ENCODE peak calls at places on chromosomes 12 and 14, in nine cellular contexts. One of them, this sample, is unnamed.

GRCh38 chr12:68175566-68176033 is 16.1 kb upstream of the IFNG start:
- DNase-seq in A673: no peak
- DNase-seq in tibial nerve: no peak
- DNase-seq in AG09309: no peak
- DNase-seq in GM20000: peak
- DNase-seq in glutamatergic neuron: no peak
- DNase-seq in fibroblast of mammary gland: no peak
- DNase-seq in fibroblast of the aortic adventitia: no peak
- DNase-seq in A549: no peak
- DNase-seq in this sample: no peak

GRCh38 chr14:94598816-94599655 is 13.2 kb upstream of the SERPINA3 start:
- DNase-seq in A673: peak
- DNase-seq in tibial nerve: peak
- DNase-seq in AG09309: peak
- DNase-seq in GM20000: no peak
- DNase-seq in glutamatergic neuron: no peak
- DNase-seq in fibroblast of mammary gland: peak
- DNase-seq in fibroblast of the aortic adventitia: peak
- DNase-seq in A549: peak
- DNase-seq in this sample: peak

GRCh38 chr12:111238075-111238734 is 130.7 kb downstream of the PHETA1 start:
- DNase-seq in A673: no peak
- DNase-seq in tibial nerve: no peak
- DNase-seq in AG09309: no peak
- DNase-seq in GM20000: no peak
- DNase-seq in glutamatergic neuron: no peak
- DNase-seq in fibroblast of mammary gland: no peak
- DNase-seq in fibroblast of the aortic adventitia: no peak
- DNase-seq in A549: no peak
- DNase-seq in this sample: no peak

GRCh38 chr14:41257476-41257875 is 349.2 kb upstream of the LRFN5 start:
- DNase-seq in A673: no peak
- DNase-seq in tibial nerve: no peak
- DNase-seq in AG09309: no peak
- DNase-seq in GM20000: no peak
- DNase-seq in glutamatergic neuron: no peak
- DNase-seq in fibroblast of mammary gland: no peak
- DNase-seq in fibroblast of the aortic adventitia: no peak
- DNase-seq in A549: no peak
- DNase-seq in this sample: no peak

GRCh38 chr14:41302776-41303175 is 303.9 kb upstream of the LRFN5 start:
- DNase-seq in A673: peak
- DNase-seq in tibial nerve: no peak
- DNase-seq in AG09309: no peak
- DNase-seq in GM20000: no peak
- DNase-seq in glutamatergic neuron: no peak
- DNase-seq in fibroblast of mammary gland: no peak
- DNase-seq in fibroblast of the aortic adventitia: no peak
- DNase-seq in A549: no peak
- DNase-seq in this sample: no peak

GRCh38 chr12:105855691-105856405 is 282.9 kb downstream of the NUAK1 start:
- DNase-seq in A673: no peak
- DNase-seq in tibial nerve: no peak
- DNase-seq in AG09309: no peak
- DNase-seq in GM20000: no peak
- DNase-seq in glutamatergic neuron: no peak
- DNase-seq in fibroblast of mammary gland: no peak
- DNase-seq in fibroblast of the aortic adventitia: no peak
- DNase-seq in A549: no peak
- DNase-seq in this sample: no peak

GRCh38 chr14:106690333-106690891 is 1164.0 kb downstream of the TMEM121 start:
- DNase-seq in A673: no peak
- DNase-seq in tibial nerve: no peak
- DNase-seq in AG09309: no peak
- DNase-seq in GM20000: no peak
- DNase-seq in glutamatergic neuron: no peak
- DNase-seq in fibroblast of mammary gland: no peak
- DNase-seq in fibroblast of the aortic adventitia: no peak
- DNase-seq in A549: no peak
- DNase-seq in this sample: no peak

GRCh38 chr12:32115404-32116104 is 8.9 kb downstream of the BICD1 start:
- DNase-seq in A673: peak
- DNase-seq in tibial nerve: peak
- DNase-seq in AG09309: peak
- DNase-seq in GM20000: no peak
- DNase-seq in glutamatergic neuron: no peak
- DNase-seq in fibroblast of mammary gland: peak
- DNase-seq in fibroblast of the aortic adventitia: peak
- DNase-seq in A549: peak
- DNase-seq in this sample: peak

GRCh38 chr12:131619106-131619642 is 91.7 kb upstream of the SFSWAP start:
- DNase-seq in A673: no peak
- DNase-seq in tibial nerve: no peak
- DNase-seq in AG09309: no peak
- DNase-seq in GM20000: no peak
- DNase-seq in glutamatergic neuron: no peak
- DNase-seq in fibroblast of mammary gland: no peak
- DNase-seq in fibroblast of the aortic adventitia: no peak
- DNase-seq in A549: no peak
- DNase-seq in this sample: no peak

GRCh38 chr14:61695695-61696527 is 598 bp downstream of the HIF1A start:
- DNase-seq in A673: peak
- DNase-seq in tibial nerve: peak
- DNase-seq in AG09309: no peak
- DNase-seq in GM20000: peak
- DNase-seq in glutamatergic neuron: peak
- DNase-seq in fibroblast of mammary gland: no peak
- DNase-seq in fibroblast of the aortic adventitia: peak
- DNase-seq in A549: peak
- DNase-seq in this sample: peak

GRCh38 chr12:12461281-12461922 is 101.3 kb downstream of the DUSP16 start:
- DNase-seq in A673: no peak
- DNase-seq in tibial nerve: no peak
- DNase-seq in AG09309: no peak
- DNase-seq in GM20000: no peak
- DNase-seq in glutamatergic neuron: no peak
- DNase-seq in fibroblast of mammary gland: no peak
- DNase-seq in fibroblast of the aortic adventitia: no peak
- DNase-seq in A549: no peak
- DNase-seq in this sample: no peak

GRCh38 chr12:75550401-75550851 is 39.0 kb upstream of the KRR1 start:
- DNase-seq in A673: peak
- DNase-seq in tibial nerve: no peak
- DNase-seq in AG09309: no peak
- DNase-seq in GM20000: no peak
- DNase-seq in glutamatergic neuron: no peak
- DNase-seq in fibroblast of mammary gland: no peak
- DNase-seq in fibroblast of the aortic adventitia: peak
- DNase-seq in A549: no peak
- DNase-seq in this sample: no peak

GRCh38 chr12:92608418-92609091 is 94.2 kb upstream of the PLEKHG7 start:
- DNase-seq in A673: peak
- DNase-seq in tibial nerve: no peak
- DNase-seq in AG09309: no peak
- DNase-seq in GM20000: peak
- DNase-seq in glutamatergic neuron: no peak
- DNase-seq in fibroblast of mammary gland: peak
- DNase-seq in fibroblast of the aortic adventitia: peak
- DNase-seq in A549: peak
- DNase-seq in this sample: peak
- TF ChIP-seq CTCF in A673: peak
- TF ChIP-seq CTCF in tibial nerve: no peak
- TF ChIP-seq CTCF in AG09309: peak
- TF ChIP-seq CTCF in GM20000: no peak
- TF ChIP-seq CTCF in glutamatergic neuron: no peak
- TF ChIP-seq CTCF in fibroblast of mammary gland: peak
- TF ChIP-seq CTCF in fibroblast of the aortic adventitia: peak
- TF ChIP-seq CTCF in A549: peak
- TF ChIP-seq CTCF in this sample: peak

GRCh38 chr14:33509927-33510535 is 440.8 kb downstream of the EGLN3 start:
- DNase-seq in A673: no peak
- DNase-seq in tibial nerve: no peak
- DNase-seq in AG09309: peak
- DNase-seq in GM20000: no peak
- DNase-seq in glutamatergic neuron: no peak
- DNase-seq in fibroblast of mammary gland: peak
- DNase-seq in fibroblast of the aortic adventitia: peak
- DNase-seq in A549: no peak
- DNase-seq in this sample: no peak

GRCh38 chr14:33509454-33509853 is 441.4 kb downstream of the EGLN3 start:
- DNase-seq in A673: no peak
- DNase-seq in tibial nerve: no peak
- DNase-seq in AG09309: no peak
- DNase-seq in GM20000: no peak
- DNase-seq in glutamatergic neuron: no peak
- DNase-seq in fibroblast of mammary gland: no peak
- DNase-seq in fibroblast of the aortic adventitia: no peak
- DNase-seq in A549: no peak
- DNase-seq in this sample: no peak

GRCh38 chr14:33510991-33511390 is 439.9 kb downstream of the EGLN3 start:
- DNase-seq in A673: no peak
- DNase-seq in tibial nerve: no peak
- DNase-seq in AG09309: no peak
- DNase-seq in GM20000: no peak
- DNase-seq in glutamatergic neuron: no peak
- DNase-seq in fibroblast of mammary gland: no peak
- DNase-seq in fibroblast of the aortic adventitia: no peak
- DNase-seq in A549: no peak
- DNase-seq in this sample: no peak

GRCh38 chr14:33515441-33515840 is 435.4 kb downstream of the EGLN3 start:
- DNase-seq in A673: no peak
- DNase-seq in tibial nerve: no peak
- DNase-seq in AG09309: no peak
- DNase-seq in GM20000: no peak
- DNase-seq in glutamatergic neuron: no peak
- DNase-seq in fibroblast of mammary gland: no peak
- DNase-seq in fibroblast of the aortic adventitia: no peak
- DNase-seq in A549: no peak
- DNase-seq in this sample: no peak

DNA sequence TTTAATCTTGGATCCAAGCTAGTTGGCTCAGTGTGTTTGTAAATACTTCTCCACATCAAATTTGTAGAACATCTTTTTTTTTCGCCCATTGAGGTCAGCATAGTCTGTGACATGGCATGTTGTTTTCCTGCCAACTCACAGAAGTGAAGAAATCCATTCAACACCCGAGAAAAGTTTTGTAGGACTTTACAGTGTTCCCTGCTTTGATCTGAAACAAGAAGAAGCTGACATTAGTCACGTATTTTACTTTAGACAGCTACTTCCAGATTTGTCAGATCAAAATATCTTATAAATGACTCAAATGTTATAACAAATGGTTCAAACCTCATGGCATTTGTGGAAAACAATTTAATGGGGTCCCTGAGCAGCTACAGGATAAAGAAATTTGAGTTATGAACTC is 438.7 kb downstream of the EGLN3 start:
- DNase-seq in A673: no peak
- DNase-seq in tibial nerve: no peak
- DNase-seq in AG09309: peak
- DNase-seq in GM20000: no peak
- DNase-seq in glutamatergic neuron: no peak
- DNase-seq in fibroblast of mammary gland: peak
- DNase-seq in fibroblast of the aortic adventitia: peak
- DNase-seq in A549: no peak
- DNase-seq in this sample: no peak
- TF ChIP-seq CTCF in A673: no peak
- TF ChIP-seq CTCF in tibial nerve: no peak
- TF ChIP-seq CTCF in AG09309: no peak
- TF ChIP-seq CTCF in GM20000: no peak
- TF ChIP-seq CTCF in glutamatergic neuron: no peak
- TF ChIP-seq CTCF in fibroblast of mammary gland: no peak
- TF ChIP-seq CTCF in fibroblast of the aortic adventitia: no peak
- TF ChIP-seq CTCF in A549: no peak
- TF ChIP-seq CTCF in this sample: no peak

GRCh38 chr12:79514730-79515525 is 175.8 kb downstream of the PAWR start:
- DNase-seq in A673: no peak
- DNase-seq in tibial nerve: no peak
- DNase-seq in AG09309: no peak
- DNase-seq in GM20000: no peak
- DNase-seq in glutamatergic neuron: no peak
- DNase-seq in fibroblast of mammary gland: peak
- DNase-seq in fibroblast of the aortic adventitia: no peak
- DNase-seq in A549: no peak
- DNase-seq in this sample: no peak

GRCh38 chr12:79515526-79515935 is 175.2 kb downstream of the PAWR start:
- DNase-seq in A673: no peak
- DNase-seq in tibial nerve: no peak
- DNase-seq in AG09309: no peak
- DNase-seq in GM20000: no peak
- DNase-seq in glutamatergic neuron: no peak
- DNase-seq in fibroblast of mammary gland: no peak
- DNase-seq in fibroblast of the aortic adventitia: peak
- DNase-seq in A549: no peak
- DNase-seq in this sample: no peak

GRCh38 chr12:79508622-79509021 is 182.1 kb downstream of the PAWR start:
- DNase-seq in A673: no peak
- DNase-seq in tibial nerve: no peak
- DNase-seq in AG09309: no peak
- DNase-seq in GM20000: no peak
- DNase-seq in glutamatergic neuron: no peak
- DNase-seq in fibroblast of mammary gland: no peak
- DNase-seq in fibroblast of the aortic adventitia: no peak
- DNase-seq in A549: no peak
- DNase-seq in this sample: no peak

GRCh38 chr12:79517363-79517762 is 173.4 kb downstream of the PAWR start:
- DNase-seq in A673: no peak
- DNase-seq in tibial nerve: no peak
- DNase-seq in AG09309: no peak
- DNase-seq in GM20000: no peak
- DNase-seq in glutamatergic neuron: no peak
- DNase-seq in fibroblast of mammary gland: no peak
- DNase-seq in fibroblast of the aortic adventitia: no peak
- DNase-seq in A549: no peak
- DNase-seq in this sample: no peak

DNA sequence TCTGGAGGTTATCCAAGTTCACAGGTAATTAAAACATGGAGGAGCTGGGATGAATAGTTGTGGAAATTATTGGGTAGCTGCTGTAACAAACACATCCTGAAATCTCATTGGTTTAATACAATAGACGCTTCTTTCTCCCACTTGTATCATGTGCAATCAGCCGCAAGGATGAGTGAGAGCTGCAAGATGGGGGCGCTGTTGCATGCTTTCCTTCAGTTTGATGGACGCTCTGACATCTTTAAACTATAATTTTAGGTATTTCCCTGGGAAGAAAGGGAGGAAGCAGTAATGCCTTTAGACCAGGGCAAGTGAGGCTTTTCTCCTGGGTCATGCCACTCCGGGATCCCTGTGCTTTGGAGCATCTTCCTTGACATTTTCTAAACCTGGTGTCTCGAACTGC is 178.7 kb downstream of the PAWR start:
- DNase-seq in A673: peak
- DNase-seq in tibial nerve: no peak
- DNase-seq in AG09309: no peak
- DNase-seq in GM20000: no peak
- DNase-seq in glutamatergic neuron: peak
- DNase-seq in fibroblast of mammary gland: no peak
- DNase-seq in fibroblast of the aortic adventitia: no peak
- DNase-seq in A549: peak
- DNase-seq in this sample: no peak
- TF ChIP-seq CTCF in A673: peak
- TF ChIP-seq CTCF in tibial nerve: no peak
- TF ChIP-seq CTCF in AG09309: no peak
- TF ChIP-seq CTCF in GM20000: no peak
- TF ChIP-seq CTCF in glutamatergic neuron: no peak
- TF ChIP-seq CTCF in fibroblast of mammary gland: peak
- TF ChIP-seq CTCF in fibroblast of the aortic adventitia: no peak
- TF ChIP-seq CTCF in A549: peak
- TF ChIP-seq CTCF in this sample: no peak

GRCh38 chr12:93483151-93483807 is 16.0 kb downstream of the MRPL42 start:
- DNase-seq in A673: no peak
- DNase-seq in tibial nerve: no peak
- DNase-seq in AG09309: no peak
- DNase-seq in GM20000: no peak
- DNase-seq in glutamatergic neuron: no peak
- DNase-seq in fibroblast of mammary gland: no peak
- DNase-seq in fibroblast of the aortic adventitia: no peak
- DNase-seq in A549: no peak
- DNase-seq in this sample: no peak
- TF ChIP-seq CTCF in A673: no peak
- TF ChIP-seq CTCF in tibial nerve: no peak
- TF ChIP-seq CTCF in AG09309: no peak
- TF ChIP-seq CTCF in GM20000: no peak
- TF ChIP-seq CTCF in glutamatergic neuron: no peak
- TF ChIP-seq CTCF in fibroblast of mammary gland: no peak
- TF ChIP-seq CTCF in fibroblast of the aortic adventitia: no peak
- TF ChIP-seq CTCF in A549: no peak
- TF ChIP-seq CTCF in this sample: no peak